ENCODE peak calls at places on chromosomes 1 and 21, in five cellular contexts. Q, X, F, G and Z are unnamed samples.

GRCh38 chr1:41582851-41583657 is 98.6 kb upstream of the EDN2 start:
- DNase-seq in Q (no peak), X (no peak), F (no peak), G (no peak), Z (no peak)

GRCh38 chr1:153375511-153375910 is at the start of gene S100A12:
- DNase-seq in Q (no peak), X (peak), F (peak), G (peak), Z (no peak)

GRCh38 chr1:12528021-12528852 is 89.8 kb downstream of the DHRS3 start:
- DNase-seq in Q (no peak), X (peak), F (peak), G (peak), Z (peak)

GRCh38 chr1:209710098-209710497 is 5.5 kb downstream of the HSD11B1 start:
- DNase-seq in Q (no peak), X (no peak), F (no peak), G (no peak), Z (no peak)

GRCh38 chr1:237751090-237751489 is 139.6 kb downstream of the ZP4 start:
- DNase-seq in Q (no peak), X (no peak), F (no peak), G (no peak), Z (no peak)

GRCh38 chr1:170808229-170808870 is 127.0 kb upstream of the MROH9 start:
- DNase-seq in Q (no peak), X (no peak), F (no peak), G (no peak), Z (no peak)

GRCh38 chr1:181768930-181769280 is 285.6 kb downstream of the CACNA1E start:
- DNase-seq in Q (no peak), X (no peak), F (no peak), G (no peak), Z (no peak)

GRCh38 chr1:113929750-113930498 is 800 bp downstream of the HIPK1 start:
- DNase-seq in Q (peak), X (peak), F (peak), G (peak), Z (no peak)

GRCh38 chr1:247330548-247331171 is 1.0 kb downstream of the ZNF496 start:
- DNase-seq in Q (no peak), X (no peak), F (no peak), G (no peak), Z (no peak)

GRCh38 chr21:17003221-17003620 is 509.6 kb upstream of the CXADR start:
- DNase-seq in Q (no peak), X (no peak), F (no peak), G (no peak), Z (no peak)

GRCh38 chr1:174964261-174964984 is 35.3 kb upstream of the CACYBP start:
- DNase-seq in Q (no peak), X (no peak), F (no peak), G (no peak), Z (no peak)

GRCh38 chr1:207990455-207990854 is 79.5 kb upstream of the CD34 start:
- DNase-seq in Q (no peak), X (no peak), F (no peak), G (no peak), Z (no peak)

GRCh38 chr1:89725016-89725380 is 92.1 kb downstream of the LRRC8C start:
- DNase-seq in Q (no peak), X (no peak), F (no peak), G (no peak), Z (no peak)

GRCh38 chr1:217136895-217137205 is 413.6 kb upstream of the ESRRG start:
- DNase-seq in Q (no peak), X (no peak), F (no peak), G (no peak), Z (peak)
- H3K4me3 ChIP-seq in Q (peak), X (no peak), F (no peak), G (no peak), Z (peak)

GRCh38 chr1:118660769-118661168 is 327.4 kb downstream of the TBX15 start:
- DNase-seq in Q (no peak), X (no peak), F (no peak), G (no peak), Z (no peak)

GRCh38 chr1:118661769-118662320 is 326.3 kb downstream of the TBX15 start:
- DNase-seq in Q (no peak), X (no peak), F (no peak), G (no peak), Z (no peak)

GRCh38 chr1:118659646-118660045 is 328.5 kb downstream of the TBX15 start:
- DNase-seq in Q (peak), X (no peak), F (no peak), G (no peak), Z (no peak)
- H3K4me3 ChIP-seq in Q (no peak), X (no peak), F (no peak), G (no peak), Z (no peak)

GRCh38 chr1:160711528-160712311 is at the start of gene CD48:
- DNase-seq in Q (no peak), X (no peak), F (no peak), G (no peak), Z (no peak)
- H3K4me3 ChIP-seq in Q (no peak), X (peak), F (no peak), G (no peak), Z (no peak)

GRCh38 chr1:5877001-5877400 is 115.2 kb downstream of the NPHP4 start:
- DNase-seq in Q (no peak), X (no peak), F (no peak), G (no peak), Z (no peak)

GRCh38 chr1:5875345-5875910 is 116.8 kb downstream of the NPHP4 start:
- DNase-seq in Q (no peak), X (no peak), F (no peak), G (no peak), Z (no peak)

GRCh38 chr1:5877683-5878530 is 114.3 kb downstream of the NPHP4 start:
- DNase-seq in Q (no peak), X (no peak), F (no peak), G (no peak), Z (no peak)

GRCh38 chr1:5874416-5875110 is 117.7 kb downstream of the NPHP4 start:
- DNase-seq in Q (no peak), X (no peak), F (no peak), G (no peak), Z (no peak)

GRCh38 chr1:5876251-5876650 is 116.0 kb downstream of the NPHP4 start:
- DNase-seq in Q (no peak), X (no peak), F (no peak), G (no peak), Z (no peak)
- H3K4me3 ChIP-seq in Q (no peak), X (no peak), F (no peak), G (no peak), Z (no peak)

GRCh38 chr1:21929951-21930615 is 7.0 kb downstream of the HSPG2 start:
- DNase-seq in Q (no peak), X (no peak), F (no peak), G (no peak), Z (no peak)

GRCh38 chr1:21926065-21926464 is 11.0 kb downstream of the HSPG2 start:
- DNase-seq in Q (no peak), X (no peak), F (no peak), G (no peak), Z (no peak)

GRCh38 chr1:21926814-21927530 is 10.1 kb downstream of the HSPG2 start:
- DNase-seq in Q (no peak), X (peak), F (peak), G (peak), Z (peak)

GRCh38 chr1:21925334-21925940 is 11.7 kb downstream of the HSPG2 start:
- DNase-seq in Q (no peak), X (no peak), F (no peak), G (no peak), Z (no peak)

GRCh38 chr1:21927531-21928237 is 9.4 kb downstream of the HSPG2 start:
- DNase-seq in Q (no peak), X (peak), F (no peak), G (peak), Z (no peak)
- H3K4me3 ChIP-seq in Q (no peak), X (peak), F (peak), G (no peak), Z (no peak)

GRCh38 chr1:205084360-205084759 is at the start of gene TMEM81:
- DNase-seq in Q (no peak), X (no peak), F (no peak), G (no peak), Z (no peak)
- H3K4me3 ChIP-seq in Q (no peak), X (no peak), F (no peak), G (no peak), Z (no peak)

GRCh38 chr1:55211909-55212308 is 3.3 kb downstream of the USP24 start:
- DNase-seq in Q (no peak), X (no peak), F (no peak), G (no peak), Z (no peak)
- H3K4me3 ChIP-seq in Q (no peak), X (peak), F (peak), G (no peak), Z (no peak)

GRCh38 chr1:61627365-61627764 is 97.6 kb downstream of the TM2D1 start:
- DNase-seq in Q (no peak), X (no peak), F (no peak), G (no peak), Z (no peak)
- H3K4me3 ChIP-seq in Q (no peak), X (no peak), F (no peak), G (no peak), Z (no peak)

GRCh38 chr1:18482721-18483425 is 2.1 kb downstream of the KLHDC7A start:
- DNase-seq in Q (no peak), X (no peak), F (no peak), G (no peak), Z (no peak)
- H3K4me3 ChIP-seq in Q (no peak), X (no peak), F (no peak), G (no peak), Z (no peak)

GRCh38 chr1:214317300-214317699 is 36.3 kb downstream of the SMYD2 start:
- DNase-seq in Q (no peak), X (no peak), F (no peak), G (no peak), Z (peak)

GRCh38 chr1:214318356-214318755 is 37.4 kb downstream of the SMYD2 start:
- DNase-seq in Q (no peak), X (no peak), F (no peak), G (no peak), Z (no peak)

GRCh38 chr1:214317734-214318133 is 36.8 kb downstream of the SMYD2 start:
- DNase-seq in Q (no peak), X (no peak), F (no peak), G (no peak), Z (no peak)

GRCh38 chr1:214314178-214314843 is 33.4 kb downstream of the SMYD2 start:
- DNase-seq in Q (no peak), X (no peak), F (no peak), G (no peak), Z (no peak)

DNA sequence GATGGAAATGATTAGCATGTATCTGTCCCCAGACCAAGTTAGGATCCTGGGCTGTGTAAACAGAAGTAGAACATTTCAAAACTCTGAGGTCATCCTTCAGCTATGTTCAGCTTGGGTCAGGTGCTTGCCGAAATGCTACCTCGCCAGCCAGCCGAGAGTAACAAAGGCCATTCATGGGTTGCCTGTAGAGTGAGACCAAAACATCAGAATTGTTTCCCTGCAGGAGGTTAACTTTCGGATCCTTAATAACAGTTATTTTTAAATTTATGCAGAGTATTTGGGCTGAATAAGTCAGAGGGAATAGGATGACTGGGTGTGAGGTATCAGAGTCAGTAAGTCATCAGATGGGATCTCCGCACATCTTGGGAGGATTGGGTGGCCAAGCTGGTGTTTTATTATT is 35.6 kb downstream of the SMYD2 start:
- DNase-seq in Q (peak), X (no peak), F (no peak), G (no peak), Z (peak)
- H3K4me3 ChIP-seq in Q (no peak), X (no peak), F (no peak), G (no peak), Z (no peak)